ENCODE peak calls at places on chromosome 14, in four cellular contexts. L, K, E and Z are unnamed samples.

GRCh38 chr14:89543420-89543790 is 126.4 kb upstream of the FOXN3 start:
- DNase-seq in E (no peak), K (no peak), L (no peak), Z (no peak)

GRCh38 chr14:54048736-54049135 is 92.1 kb upstream of the BMP4 start:
- DNase-seq in E (no peak), K (no peak), L (no peak), Z (no peak)

GRCh38 chr14:65101631-65102440 is 481 bp downstream of the MAX start:
- DNase-seq in E (no peak), L (no peak), K (no peak), Z (no peak)

GRCh38 chr14:89337912-89338311 is 79.1 kb downstream of the FOXN3 start:
- DNase-seq in E (peak; percentile 29), L (no peak), K (peak; percentile 35), Z (no peak)

GRCh38 chr14:89669209-89669608 is 252.2 kb upstream of the FOXN3 start:
- DNase-seq in E (no peak), L (no peak), K (no peak), Z (no peak)

GRCh38 chr14:69559581-69560011 is 15.1 kb downstream of the CCDC177 start:
- DNase-seq in K (no peak), L (no peak), E (no peak), Z (no peak)

GRCh38 chr14:86237733-86238132 is 707.8 kb downstream of the FLRT2 start:
- DNase-seq in L (no peak), K (no peak), E (no peak), Z (no peak)

GRCh38 chr14:52103416-52103815 is 34.6 kb upstream of the NID2 start:
- DNase-seq in E (no peak), L (no peak), K (no peak), Z (no peak)

GRCh38 chr14:105199093-105199492 is 18.0 kb upstream of the NUDT14 start:
- DNase-seq in K (peak; percentile 66), L (peak; percentile 53), E (peak; percentile 19), Z (no peak)

GRCh38 chr14:68160779-68161546 is 341.4 kb downstream of the RAD51B start:
- DNase-seq in L (no peak), E (no peak), K (no peak), Z (no peak)

GRCh38 chr14:61933021-61933420 is 170.8 kb downstream of the SNAPC1 start:
- DNase-seq in K (no peak), E (no peak), L (no peak), Z (no peak)

GRCh38 chr14:60349663-60350365 is 100.8 kb downstream of the PPM1A start:
- DNase-seq in K (peak; percentile 67), L (peak; percentile 71), E (peak; percentile 56), Z (no peak)

GRCh38 chr14:85701763-85702162 is 171.8 kb downstream of the FLRT2 start:
- DNase-seq in L (no peak), E (no peak), K (no peak), Z (no peak)

GRCh38 chr14:76422662-76423061 is 46.7 kb downstream of the ESRRB start:
- DNase-seq in L (no peak), K (no peak), E (no peak), Z (no peak)

GRCh38 chr14:86430807-86431206 is 900.9 kb downstream of the FLRT2 start:
- DNase-seq in L (no peak), E (peak; percentile 44), K (no peak), Z (no peak)

GRCh38 chr14:78975734-78976133 is 805.6 kb downstream of the NRXN3 start:
- DNase-seq in L (no peak), K (no peak), E (no peak), Z (no peak)

GRCh38 chr14:70282666-70283065 is 76.8 kb downstream of the COX16 start:
- DNase-seq in L (no peak), E (no peak), K (no peak), Z (no peak)

GRCh38 chr14:57060276-57060956 is 208.3 kb downstream of the EXOC5 start:
- DNase-seq in E (no peak), L (no peak), K (peak; percentile 0), Z (no peak)